ENCODE peak calls at places on chromosomes 11 and 22, in five cellular contexts. P, O, H, N and M are unnamed samples.

GRCh38 chr11:68749501-68750196 is 1.7 kb downstream of the TESMIN start:
- DNase-seq in O (no peak), P (peak; percentile 23), H (no peak), N (no peak), M (no peak)

GRCh38 chr11:90646266-90646665 is 423.4 kb upstream of the CHORDC1 start:
- DNase-seq in O (no peak), H (no peak), N (no peak), P (no peak), M (no peak)

GRCh38 chr22:30253205-30253852 is 6.8 kb upstream of the LIF start:
- DNase-seq in H (no peak), P (peak; percentile 37), N (no peak), O (no peak), M (peak; percentile 52)

GRCh38 chr11:56207796-56208195 is 26.3 kb downstream of the OR5T2 start:
- DNase-seq in P (no peak), N (no peak), H (no peak), O (no peak), M (no peak)

GRCh38 chr11:76207642-76208378 is 1.5 kb upstream of the WNT11 start:
- DNase-seq in P (peak; percentile 92), H (peak; percentile 68), N (peak; percentile 80), O (peak; percentile 90), M (peak; percentile 68)

GRCh38 chr11:107468596-107468995 is 11.0 kb upstream of the CWF19L2 start:
- DNase-seq in O (no peak), P (peak; percentile 48), H (no peak), N (no peak), M (no peak)

GRCh38 chr11:17978553-17979287 is 34.1 kb downstream of the SERGEF start:
- DNase-seq in N (peak; percentile 50), O (peak; percentile 64), P (peak; percentile 73), H (no peak), M (no peak)

GRCh38 chr11:115759622-115760527 is 255.7 kb upstream of the CADM1 start:
- DNase-seq in O (no peak), N (no peak), H (no peak), P (peak; percentile 30), M (no peak)

GRCh38 chr22:26800858-26801257 is 143.5 kb downstream of the MIAT start:
- DNase-seq in N (no peak), O (no peak), H (no peak), P (no peak), M (no peak)

GRCh38 chr11:60931897-60932296 is 7.6 kb downstream of the TMEM132A start:
- DNase-seq in O (no peak), N (no peak), P (no peak), H (no peak), M (no peak)

GRCh38 chr11:35160248-35160820 is 21.4 kb downstream of the CD44 start:
- DNase-seq in N (no peak), P (no peak), O (no peak), H (no peak), M (no peak)

GRCh38 chr11:58165504-58166106 is 23.3 kb upstream of the OR9Q2 start:
- DNase-seq in P (no peak), N (no peak), O (no peak), H (no peak), M (no peak)

GRCh38 chr22:30243671-30244465 is 2.7 kb downstream of the LIF start:
- DNase-seq in N (no peak), P (no peak), O (no peak), H (no peak), M (no peak)

GRCh38 chr22:49371325-49372110 is 456.2 kb downstream of the BRD1 start:
- DNase-seq in H (no peak), P (no peak), O (no peak), N (no peak), M (no peak)

GRCh38 chr11:102914238-102915043 is 39.7 kb upstream of the MMP12 start:
- DNase-seq in H (no peak), P (peak; percentile 71), N (no peak), O (peak; percentile 50), M (peak; percentile 27)